ENCODE peak calls at places on chromosomes 13 and 19, in four cellular contexts. R is IMR-90, I is fibroblast of lung, C is GM12878. Z is an unnamed sample.

GRCh38 chr19:8484331-8484894 is 18.0 kb downstream of the PRAM1 start:
- DNase-seq in C (no peak), R (no peak), I (no peak), Z (no peak)

GRCh38 chr19:1883784-1884183 is 1.5 kb downstream of the ABHD17A start:
- DNase-seq in C (no peak), I (no peak), R (no peak), Z (no peak)

GRCh38 chr13:32504263-32504662 is 34.3 kb downstream of the N4BP2L2 start:
- DNase-seq in C (no peak), R (no peak), I (no peak), Z (no peak)

GRCh38 chr19:11137542-11138384 is 17.8 kb downstream of the SPC24 start:
- DNase-seq in C (no peak), R (peak; percentile 84), I (peak; percentile 95), Z (no peak)

GRCh38 chr19:34480971-34481821 is at the start of gene WTIP:
- DNase-seq in I (peak; percentile 87), R (peak; percentile 88), C (no peak), Z (peak; percentile 21)

GRCh38 chr19:3324405-3324856 is 42.0 kb upstream of the NFIC start:
- DNase-seq in I (no peak), C (no peak), R (no peak), Z (no peak)

GRCh38 chr13:83824120-83824519 is 58.2 kb downstream of the SLITRK1 start:
- DNase-seq in I (no peak), R (no peak), C (no peak), Z (no peak)

GRCh38 chr19:55247621-55248099 is 11.2 kb downstream of the PPP6R1 start:
- DNase-seq in C (no peak), R (no peak), I (no peak), Z (no peak)

GRCh38 chr19:4267101-4267900 is 11.8 kb upstream of the SHD start:
- DNase-seq in R (peak; percentile 37), C (no peak), I (peak; percentile 39), Z (no peak)

GRCh38 chr19:20359933-20360720 is 193.1 kb downstream of the ZNF486 start:
- DNase-seq in I (no peak), C (no peak), R (no peak), Z (no peak)

GRCh38 chr19:52028027-52028779 is at the start of gene ZNF614:
- DNase-seq in C (peak; percentile 49), R (peak; percentile 86), I (peak; percentile 90), Z (peak; percentile 26)

GRCh38 chr13:40402931-40403412 is 263.5 kb downstream of the FOXO1 start:
- DNase-seq in I (peak; percentile 68), C (no peak), R (peak; percentile 49), Z (no peak)

GRCh38 chr13:110340812-110341444 is 33.8 kb downstream of the COL4A2 start:
- DNase-seq in I (peak; percentile 87), R (peak; percentile 93), C (no peak), Z (no peak)

GRCh38 chr13:77239312-77239711 is 87.6 kb downstream of the MYCBP2 start:
- DNase-seq in I (peak; percentile 22), R (peak; percentile 48), C (no peak), Z (no peak)

GRCh38 chr19:6801397-6802086 is 29.0 kb downstream of the VAV1 start:
- DNase-seq in C (peak; percentile 85), I (no peak), R (no peak), Z (no peak)

GRCh38 chr13:64074989-64075474 is 2659.4 kb upstream of the PCDH20 start:
- DNase-seq in C (no peak), I (no peak), R (no peak), Z (no peak)

GRCh38 chr13:80361298-80361697 is 20.4 kb upstream of the SPRY2 start:
- DNase-seq in I (no peak), C (no peak), R (no peak), Z (no peak)

GRCh38 chr19:28075229-28075628 is 1137.7 kb downstream of the UQCRFS1 start:
- DNase-seq in R (no peak), C (no peak), I (no peak), Z (no peak)

GRCh38 chr13:106418556-106418955 is 116.9 kb downstream of the EFNB2 start:
- DNase-seq in I (peak; percentile 71), R (peak; percentile 74), C (no peak), Z (no peak)

GRCh38 chr13:87122551-87122950 is 548.6 kb upstream of the SLITRK5 start:
- DNase-seq in R (peak; percentile 68), C (no peak), I (no peak), Z (no peak)

GRCh38 chr13:75744127-75744526 is 108.0 kb downstream of the LMO7 start:
- DNase-seq in C (no peak), I (no peak), R (no peak), Z (no peak)

GRCh38 chr13:95955255-95955654 is 97.9 kb downstream of the UGGT2 start:
- DNase-seq in C (no peak), R (no peak), I (no peak), Z (no peak)

GRCh38 chr13:71830736-71831135 is 36.3 kb downstream of the DACH1 start:
- DNase-seq in C (no peak), R (no peak), I (no peak), Z (no peak)

GRCh38 chr19:41871573-41872383 is 5.3 kb upstream of the CD79A start:
- DNase-seq in I (no peak), C (peak; percentile 80), R (no peak), Z (no peak)

GRCh38 chr19:19486343-19487076 is 28.8 kb downstream of the TSSK6 start:
- DNase-seq in R (no peak), C (no peak), I (no peak), Z (no peak)

GRCh38 chr13:40653558-40654318 is 12.7 kb downstream of the FOXO1 start:
- DNase-seq in C (no peak), R (no peak), I (no peak), Z (no peak)

GRCh38 chr19:41845001-41845050 is at the start of gene DMRTC2:
- DNase-seq in C (no peak), I (no peak), R (no peak), Z (no peak)

GRCh38 chr13:20401586-20401957 is 124.1 kb downstream of the CRYL1 start:
- DNase-seq in R (no peak), I (peak; percentile 31), C (no peak), Z (no peak)

GRCh38 chr19:15437355-15438123 is 12.2 kb downstream of the WIZ start:
- DNase-seq in I (peak; percentile 74), R (peak; percentile 74), C (no peak), Z (no peak)

GRCh38 chr13:75818181-75819110 is 182.3 kb downstream of the LMO7 start:
- DNase-seq in I (no peak), R (no peak), C (no peak), Z (no peak)

GRCh38 chr19:5826531-5827341 is 12.8 kb downstream of the FUT6 start:
- DNase-seq in R (no peak), I (peak; percentile 31), C (no peak), Z (no peak)

GRCh38 chr19:495047-495439 is 1.2 kb upstream of the MADCAM1 start:
- DNase-seq in R (no peak), C (no peak), I (no peak), Z (no peak)

GRCh38 chr13:46736568-46736967 is 60.4 kb downstream of the ESD start:
- DNase-seq in C (no peak), I (no peak), R (no peak), Z (no peak)

GRCh38 chr13:102897371-102898138 is 51.7 kb downstream of the ERCC5 start:
- DNase-seq in R (no peak), C (no peak), I (no peak), Z (no peak)

DNA sequence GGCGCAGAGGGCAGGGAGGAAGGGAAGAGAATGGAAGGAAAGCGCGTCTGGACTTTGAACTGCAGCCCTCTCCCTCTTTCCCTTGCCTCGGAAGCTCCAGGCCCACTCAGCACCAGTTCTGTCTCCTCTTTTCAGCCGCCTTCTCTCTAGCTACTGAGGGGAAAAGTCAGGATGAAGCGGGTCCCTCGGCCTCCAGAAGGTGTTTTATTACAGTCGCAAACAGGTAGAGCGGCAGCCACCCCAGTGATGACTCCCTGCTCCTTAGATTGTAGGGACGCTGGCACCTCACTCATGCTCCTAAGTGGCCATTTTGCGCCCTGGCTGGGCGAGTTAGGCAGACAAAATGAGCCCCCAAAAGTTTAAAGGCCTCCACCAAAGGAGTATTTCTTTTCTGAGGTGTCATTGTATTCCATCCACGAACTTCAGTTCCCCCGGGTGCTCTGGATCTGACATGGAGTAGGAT is 947 bp upstream of the STK24 start:
- DNase-seq in C (no peak), I (no peak), R (no peak), Z (no peak)
- H3K4me1 ChIP-seq in C (peaks cover 6% of the 10 kb centered on the region), I (peaks cover 22% of the 10 kb centered on the region), R (peaks cover 8% of the 10 kb centered on the region), Z (peaks cover 35% of the 10 kb centered on the region)

DNA sequence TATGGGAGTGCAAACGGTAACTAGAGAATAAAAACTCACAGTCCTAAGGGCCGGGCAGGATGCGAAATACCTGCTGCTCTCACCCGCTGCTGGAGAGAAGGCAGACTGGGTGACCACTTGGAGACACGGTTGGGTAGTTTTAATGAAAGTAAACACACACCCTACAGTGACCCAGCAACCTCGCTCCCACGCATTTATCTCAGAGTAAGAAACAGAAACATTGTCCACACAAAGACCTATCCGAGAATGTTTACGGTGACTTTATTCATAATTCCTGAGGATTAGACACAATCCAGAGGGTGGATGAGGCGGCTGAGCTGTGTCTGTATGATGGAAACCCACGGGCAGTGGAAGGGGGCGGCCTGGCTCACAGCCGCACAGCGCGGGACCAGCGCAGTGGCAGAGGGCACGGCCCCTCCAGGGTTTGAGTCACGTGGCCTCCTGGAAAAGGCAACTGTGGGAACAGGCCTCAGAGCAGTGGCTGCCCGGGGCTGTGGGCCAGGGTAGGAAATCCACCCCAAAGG is 73.5 kb upstream of the C13orf46 start:
- DNase-seq in R (peak; percentile 43), C (peak; percentile 74), I (no peak), Z (no peak)
- H3K9ac ChIP-seq in R (no peak overlapping the region), C (no peak overlapping the region), I (no peak overlapping the region), Z (no peak overlapping the region)

DNA sequence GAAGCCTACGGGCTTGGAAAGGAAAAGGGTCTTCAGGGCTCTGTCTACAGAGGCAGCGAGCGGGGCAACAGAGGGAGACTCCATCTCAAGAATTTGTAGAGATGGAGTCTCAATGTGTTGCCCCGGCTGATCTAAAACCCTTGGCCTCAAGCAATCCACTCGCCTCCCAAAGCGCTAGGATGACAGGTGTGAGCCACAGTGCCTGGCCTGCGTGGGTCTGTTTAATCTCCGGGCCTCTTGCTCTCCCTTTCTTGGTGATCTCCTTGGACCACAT is 8.1 kb downstream of the RPS9 start:
- DNase-seq in C (no peak), I (peak; percentile 23), R (no peak), Z (no peak)
- H3K4me1 ChIP-seq in C (peaks cover 58% of the 10 kb centered on the region), I (peaks cover 26% of the 10 kb centered on the region), R (peaks cover 30% of the 10 kb centered on the region), Z (peaks cover under 1% of the 10 kb centered on the region)

GRCh38 chr19:30690935-30691505 is 318.8 kb downstream of the ZNF536 start:
- DNase-seq in I (no peak), C (no peak), R (no peak), Z (no peak)

GRCh38 chr19:30686911-30687566 is 314.9 kb downstream of the ZNF536 start:
- DNase-seq in C (no peak), I (no peak), R (no peak), Z (no peak)

GRCh38 chr19:30688696-30689095 is 316.5 kb downstream of the ZNF536 start:
- DNase-seq in R (no peak), C (no peak), I (no peak), Z (no peak)

GRCh38 chr19:30690525-30690924 is 318.3 kb downstream of the ZNF536 start:
- DNase-seq in I (no peak), R (no peak), C (no peak), Z (no peak)

DNA sequence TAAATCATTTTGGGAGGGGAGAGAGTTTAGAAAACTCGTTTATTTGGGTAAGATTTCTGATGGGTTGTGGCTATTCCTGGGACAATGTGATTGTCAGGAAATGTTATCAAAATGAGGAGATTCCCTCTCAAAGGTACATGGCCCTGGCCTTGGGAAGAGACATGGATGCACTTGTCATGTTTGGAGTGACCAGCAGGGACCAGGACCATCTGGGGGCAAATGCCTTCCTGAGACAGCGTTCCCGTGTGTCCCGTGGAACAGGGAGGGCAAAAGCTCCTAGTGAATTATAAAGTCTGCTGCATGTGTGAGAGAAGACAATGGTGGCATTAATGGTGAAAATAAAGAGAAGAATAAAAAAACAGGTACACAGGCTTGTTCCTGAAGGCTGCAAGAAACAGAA is 317.3 kb downstream of the ZNF536 start:
- DNase-seq in R (no peak), I (no peak), C (no peak), Z (no peak)
- H3K9ac ChIP-seq in R (no peak overlapping the region), I (no peak overlapping the region), C (no peak overlapping the region), Z (no peak overlapping the region)